ENCODE peak calls at places on chromosome 1, in six cellular contexts. F is tibial nerve, Q is testis, M is heart left ventricle, R is transverse colon, Y is IMR-90. C is an unnamed sample.

GRCh38 chr1:113677250-113678158 is 81.8 kb downstream of the PHTF1 start:
- DNase-seq in F (no peak), Q (no peak), M (peak; percentile 22), R (no peak), Y (peak; percentile 63), C (peak; percentile 74)

GRCh38 chr1:246567258-246568235 is 1.3 kb downstream of the CNST start:
- DNase-seq in F (no peak), Q (peak; percentile 49), M (no peak), R (no peak), Y (peak; percentile 87), C (no peak)

GRCh38 chr1:240831191-240831631 is 219.3 kb upstream of the GREM2 start:
- DNase-seq in F (no peak), Q (no peak), M (no peak), R (no peak), Y (peak; percentile 53), C (no peak)

GRCh38 chr1:114286179-114286578 is 132.5 kb upstream of the SYT6 start:
- DNase-seq in F (no peak), Q (no peak), M (no peak), R (no peak), Y (peak; percentile 31), C (no peak)

GRCh38 chr1:149995927-149996326 is 14.6 kb downstream of the OTUD7B start:
- DNase-seq in F (no peak), Q (no peak), M (no peak), R (no peak), Y (peak; percentile 71), C (peak; percentile 46)

GRCh38 chr1:46527474-46528296 is 23.8 kb downstream of the KNCN start:
- DNase-seq in F (peak; percentile 83), Q (peak; percentile 90), M (peak; percentile 76), R (peak; percentile 85), Y (peak; percentile 66), C (peak; percentile 87)

GRCh38 chr1:42214447-42214871 is 49.9 kb upstream of the GUCA2A start:
- DNase-seq in F (no peak), Q (no peak), M (no peak), R (peak; percentile 47), Y (peak; percentile 80), C (peak; percentile 8)

GRCh38 chr1:229059671-229060079 is 211.2 kb upstream of the RAB4A start:
- DNase-seq in F (no peak), Q (peak; percentile 43), M (peak; percentile 42), R (no peak), Y (peak; percentile 4), C (peak; percentile 69)

GRCh38 chr1:53591924-53592323 is 132.7 kb downstream of the DMRTB1 start:
- DNase-seq in F (no peak), Q (no peak), M (no peak), R (no peak), Y (no peak), C (no peak)

GRCh38 chr1:220487297-220487820 is 40.6 kb upstream of the MARK1 start:
- DNase-seq in F (no peak), Q (no peak), M (no peak), R (peak; percentile 70), Y (peak; percentile 20), C (no peak)

GRCh38 chr1:100927276-100927675 is 31.4 kb downstream of the SLC30A7 start:
- DNase-seq in F (no peak), Q (no peak), M (no peak), R (no peak), Y (no peak), C (no peak)

GRCh38 chr1:14255711-14256110 is 342.8 kb upstream of the KAZN start:
- DNase-seq in F (no peak), Q (no peak), M (no peak), R (no peak), Y (no peak), C (no peak)

GRCh38 chr1:179779645-179780272 is 36.7 kb downstream of the FAM163A start:
- DNase-seq in F (no peak), Q (peak; percentile 40), M (no peak), R (no peak), Y (no peak), C (peak; percentile 88)

GRCh38 chr1:40902634-40902897 is 40.4 kb upstream of the CITED4 start:
- DNase-seq in F (no peak), Q (no peak), M (no peak), R (no peak), Y (no peak), C (no peak)

GRCh38 chr1:173148971-173149370 is 58.2 kb downstream of the TNFSF4 start:
- DNase-seq in F (no peak), Q (no peak), M (no peak), R (no peak), Y (peak; percentile 51), C (no peak)

GRCh38 chr1:15321601-15322000 is 74.6 kb downstream of the FHAD1 start:
- DNase-seq in F (no peak), Q (no peak), M (no peak), R (no peak), Y (no peak), C (no peak)

GRCh38 chr1:26317612-26318337 is at the start of gene CD52:
- DNase-seq in F (no peak), Q (no peak), M (peak; percentile 32), R (peak; percentile 63), Y (no peak), C (no peak)

GRCh38 chr1:2840036-2840809 is 38.7 kb upstream of the TTC34 start:
- DNase-seq in F (no peak), Q (no peak), M (no peak), R (no peak), Y (no peak), C (no peak)

GRCh38 chr1:1089731-1090423 is 15.8 kb upstream of the RNF223 start:
- DNase-seq in F (no peak), Q (no peak), M (no peak), R (peak; percentile 5), Y (no peak), C (no peak)

GRCh38 chr1:39458991-39459390 is 32.4 kb upstream of the BMP8A start:
- DNase-seq in F (no peak), Q (no peak), M (no peak), R (no peak), Y (no peak), C (peak; percentile 84)

GRCh38 chr1:87816646-87817045 is 488.0 kb downstream of the LMO4 start:
- DNase-seq in F (no peak), Q (no peak), M (no peak), R (no peak), Y (peak; percentile 24), C (no peak)

GRCh38 chr1:87688136-87688535 is 359.5 kb downstream of the LMO4 start:
- DNase-seq in F (no peak), Q (no peak), M (no peak), R (no peak), Y (no peak), C (no peak)

GRCh38 chr1:56424744-56425493 is 154.4 kb downstream of the PLPP3 start:
- DNase-seq in F (no peak), Q (peak; percentile 37), M (peak; percentile 77), R (no peak), Y (peak; percentile 71), C (peak; percentile 85)

DNA sequence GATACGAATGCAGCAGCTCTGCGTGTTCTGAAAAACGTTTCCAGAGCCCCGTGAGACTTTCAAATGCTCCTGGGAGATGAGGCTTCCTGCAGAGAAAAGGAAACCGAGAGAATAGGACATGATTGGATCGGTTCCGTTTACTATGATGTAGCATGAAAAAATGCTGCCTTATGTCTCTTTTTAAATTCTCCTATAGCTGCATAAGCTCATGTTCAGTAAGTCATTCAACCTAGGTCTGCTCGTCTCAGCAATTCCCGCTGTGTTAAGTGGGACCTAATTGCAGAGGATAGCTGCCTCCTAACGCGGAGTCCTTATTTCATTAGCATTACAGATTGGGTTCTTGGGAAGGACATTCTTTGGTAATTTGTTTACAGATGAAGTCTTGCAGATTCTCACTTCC is 165.3 kb downstream of the GALNT2 start:
- DNase-seq in F (no peak), Q (peak; percentile 9), M (peak; percentile 23), R (no peak), Y (peak; percentile 10), C (no peak)
- H3K4me3 ChIP-seq in F (no peak overlapping the region), Q (no peak overlapping the region), M (peak overlapping the region; percentile 0), R (no peak overlapping the region), Y (no peak overlapping the region), C (no peak overlapping the region)

DNA sequence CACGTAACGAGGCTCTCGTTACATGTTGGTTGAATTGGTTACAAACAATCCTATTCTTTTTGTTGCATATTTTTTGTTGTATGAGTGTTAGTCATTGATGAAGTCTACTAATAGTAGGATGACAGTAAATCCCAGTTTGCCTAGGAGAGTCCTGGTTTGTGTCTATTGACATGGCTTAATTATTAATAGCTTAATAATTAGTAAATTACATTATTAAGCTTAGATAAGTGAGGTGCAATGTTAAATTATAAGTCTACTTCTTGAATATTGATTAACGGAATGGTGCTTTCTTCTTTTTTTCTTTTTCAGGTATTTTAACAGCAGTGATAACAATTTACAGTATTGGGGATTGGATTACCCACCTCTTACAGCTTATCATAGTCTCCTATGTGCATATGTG is 34.5 kb downstream of the ALG6 start:
- DNase-seq in F (no peak), Q (no peak), M (no peak), R (no peak), Y (no peak), C (no peak)
- H3K36me3 ChIP-seq in F (no peaks in the 10 kb centered on the region), Q (no peaks in the 10 kb centered on the region), M (peaks cover 42% of the 10 kb centered on the region), R (no peaks in the 10 kb centered on the region), Y (peaks cover 2% of the 10 kb centered on the region), C (no peaks in the 10 kb centered on the region)

GRCh38 chr1:187626056-187626455 is 797.3 kb downstream of the PLA2G4A start:
- DNase-seq in F (no peak), Q (no peak), M (no peak), R (no peak), Y (peak; percentile 5), C (no peak)
- TF ChIP-seq POLR2A in F (no peak), Q (no peak), M (no peak), R (no peak), Y (no peak), C (no peak)

GRCh38 chr1:20123696-20124450 is 4.5 kb upstream of the PLA2G2D start:
- DNase-seq in F (no peak), Q (no peak), M (no peak), R (no peak), Y (no peak), C (no peak)

GRCh38 chr1:20126806-20127440 is 7.6 kb upstream of the PLA2G2D start:
- DNase-seq in F (no peak), Q (no peak), M (no peak), R (no peak), Y (no peak), C (no peak)

GRCh38 chr1:20125091-20125490 is 5.8 kb upstream of the PLA2G2D start:
- DNase-seq in F (no peak), Q (no peak), M (no peak), R (no peak), Y (no peak), C (no peak)

GRCh38 chr1:20124451-20125057 is 5.2 kb upstream of the PLA2G2D start:
- DNase-seq in F (no peak), Q (no peak), M (no peak), R (peak; percentile 44), Y (peak; percentile 65), C (no peak)

DNA sequence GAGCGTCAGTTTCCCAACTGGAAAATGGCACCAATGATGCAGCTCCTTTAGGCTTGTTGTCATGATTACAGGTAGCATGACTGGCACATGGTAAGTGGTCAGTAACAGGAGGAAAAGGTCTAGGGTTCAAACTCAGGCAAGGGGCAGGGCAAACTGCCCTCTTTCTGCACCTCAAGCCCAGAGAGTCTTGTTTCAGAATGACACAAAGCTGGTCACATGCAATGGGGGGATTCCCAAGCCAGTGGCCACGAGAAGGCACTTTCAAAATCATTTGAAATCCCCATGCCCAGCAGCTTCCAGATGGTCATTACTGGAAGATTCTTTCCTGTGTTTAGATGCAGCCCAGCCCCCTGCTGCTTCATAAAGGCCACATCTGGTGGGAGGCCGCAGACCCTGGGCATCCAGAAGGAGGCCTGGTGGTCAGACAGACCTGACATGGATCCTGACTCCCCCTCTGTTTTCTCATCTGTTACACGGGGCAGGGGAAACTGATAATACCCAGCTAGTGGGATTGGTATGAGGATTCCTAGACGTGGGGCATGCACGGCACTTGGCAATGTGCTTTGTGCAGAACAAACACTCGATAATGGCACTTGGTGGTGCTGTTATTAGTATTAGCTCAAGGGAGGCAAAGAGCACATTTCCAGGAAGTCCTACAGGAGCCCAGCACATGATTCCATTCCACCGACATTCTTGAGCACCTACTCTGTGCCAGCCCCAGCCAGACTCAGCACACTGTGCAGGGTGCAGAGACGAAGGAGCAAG is 6.9 kb upstream of the PLA2G2D start:
- DNase-seq in F (no peak), Q (no peak), M (no peak), R (no peak), Y (no peak), C (no peak)
- H3K4me3 ChIP-seq in F (no peak overlapping the region), Q (no peak overlapping the region), M (no peak overlapping the region), R (no peak overlapping the region), Y (no peak overlapping the region), C (no peak overlapping the region)

C was measured in thyroid gland.